ENCODE peak calls at places on chromosomes 5 and 9, in six cellular contexts. B is HepG2, R is A549, C is GM12878, D is K562, X is NB4. F is an unnamed sample.

GRCh38 chr9:14030350-14030823 is 283.6 kb downstream of the NFIB start:
- DNase-seq in B (no peak), R (no peak), C (no peak), D (peak; percentile 35), X (no peak), F (peak; percentile 97)

GRCh38 chr9:137461316-137461662 is 2.2 kb upstream of the NSMF start:
- DNase-seq in B (no peak), R (no peak), C (no peak), D (no peak), X (no peak), F (no peak)

GRCh38 chr9:17402309-17402708 is 176.6 kb upstream of the SH3GL2 start:
- DNase-seq in B (peak; percentile 19), R (no peak), C (no peak), D (no peak), X (peak; percentile 84), F (peak; percentile 29)

GRCh38 chr5:158464383-158464782 is 605.4 kb upstream of the CLINT1 start:
- DNase-seq in B (no peak), R (no peak), C (no peak), D (no peak), X (peak; percentile 9), F (no peak)

GRCh38 chr5:68214472-68215207 is 916 bp upstream of the PIK3R1 start:
- DNase-seq in B (no peak), R (no peak), C (no peak), D (no peak), X (peak; percentile 44), F (peak; percentile 9)

GRCh38 chr5:13632676-13633075 is 311.8 kb downstream of the DNAH5 start:
- DNase-seq in B (no peak), R (no peak), C (no peak), D (no peak), X (no peak), F (no peak)

GRCh38 chr5:132952829-132953228 is 10.6 kb downstream of the AFF4 start:
- DNase-seq in B (no peak), R (no peak), C (no peak), D (no peak), X (no peak), F (no peak)

GRCh38 chr9:104279535-104280215 is 185.6 kb downstream of the SMC2 start:
- DNase-seq in B (no peak), R (no peak), C (no peak), D (no peak), X (no peak), F (peak; percentile 37)

GRCh38 chr5:103804714-103805113 is 242.1 kb upstream of the NUDT12 start:
- DNase-seq in B (no peak), R (no peak), C (no peak), D (no peak), X (no peak), F (no peak)

DNA sequence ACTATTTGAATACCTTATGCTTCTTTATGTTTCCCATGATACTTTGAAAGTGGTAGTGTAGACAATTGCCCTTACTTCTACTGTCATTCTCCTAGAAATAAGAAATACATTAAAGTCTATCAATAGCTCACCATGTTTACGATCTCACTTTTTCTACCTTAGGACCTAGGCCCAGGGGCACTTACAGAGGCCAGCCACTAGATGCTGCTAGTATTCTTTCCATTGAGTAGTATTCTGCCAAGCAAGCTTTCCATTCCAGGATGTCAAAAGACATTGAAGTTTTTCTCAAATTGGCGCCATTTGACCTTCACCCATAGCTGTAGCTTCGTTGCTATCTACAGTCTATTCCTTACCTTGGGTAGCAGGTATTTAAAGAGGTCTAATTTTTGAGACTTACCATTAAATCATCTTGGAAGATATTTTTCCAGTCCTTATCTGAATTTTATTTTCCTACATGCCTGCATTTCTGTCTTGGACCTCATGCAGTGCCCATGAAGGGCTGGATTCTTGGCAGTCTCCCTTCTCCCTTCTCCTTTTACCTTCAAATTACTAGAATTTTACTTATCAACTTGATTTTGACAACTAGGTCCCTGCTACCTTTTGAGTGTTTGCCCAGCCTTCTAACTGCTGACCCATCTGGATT is 246.0 kb upstream of the NUDT12 start:
- DNase-seq in B (peak; percentile 34), R (peak; percentile 40), C (no peak), D (peak; percentile 44), X (peak; percentile 50), F (peak; percentile 48)
- TF ChIP-seq MYC in B (no peak), R (no peak), C (no peak), D (no peak), X (no peak), F (no peak)

GRCh38 chr9:27726244-27727141 is 153.2 kb upstream of the C9orf72 start:
- DNase-seq in B (peak; percentile 46), R (peak; percentile 10), C (peak; percentile 20), D (peak; percentile 38), X (peak; percentile 84), F (peak; percentile 58)
- TF ChIP-seq MYC in B (no peak), R (no peak), C (no peak), D (no peak), X (peak; percentile 27), F (no peak)

DNA sequence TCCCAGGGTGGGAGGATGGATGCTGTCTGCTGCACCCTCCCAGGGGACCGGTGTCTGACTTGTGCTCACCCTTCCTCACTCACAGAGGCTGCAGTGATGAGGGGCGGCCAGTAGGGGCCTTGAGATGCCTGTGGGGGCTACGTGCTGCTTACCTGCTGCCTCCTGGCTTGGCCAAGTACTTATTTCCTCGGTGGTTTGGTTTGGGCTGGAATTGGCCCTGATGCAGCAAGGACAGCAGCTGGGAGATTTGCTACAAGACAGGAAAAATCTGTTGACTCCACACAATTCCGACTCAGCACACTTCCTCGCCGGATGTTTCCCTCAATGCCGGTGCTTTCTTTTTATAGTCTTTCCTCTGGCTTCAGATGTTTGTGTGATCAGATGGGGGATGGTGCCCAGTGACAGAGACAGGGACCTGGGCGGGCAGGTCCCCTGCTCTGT is 6.6 kb downstream of the PCDH12 start:
- DNase-seq in B (no peak), R (peak; percentile 51), C (no peak), D (peak; percentile 43), X (peak; percentile 54), F (peak; percentile 69)
- TF ChIP-seq MYC in B (no peak), R (no peak), C (no peak), D (no peak), X (no peak), F (no peak)

DNA sequence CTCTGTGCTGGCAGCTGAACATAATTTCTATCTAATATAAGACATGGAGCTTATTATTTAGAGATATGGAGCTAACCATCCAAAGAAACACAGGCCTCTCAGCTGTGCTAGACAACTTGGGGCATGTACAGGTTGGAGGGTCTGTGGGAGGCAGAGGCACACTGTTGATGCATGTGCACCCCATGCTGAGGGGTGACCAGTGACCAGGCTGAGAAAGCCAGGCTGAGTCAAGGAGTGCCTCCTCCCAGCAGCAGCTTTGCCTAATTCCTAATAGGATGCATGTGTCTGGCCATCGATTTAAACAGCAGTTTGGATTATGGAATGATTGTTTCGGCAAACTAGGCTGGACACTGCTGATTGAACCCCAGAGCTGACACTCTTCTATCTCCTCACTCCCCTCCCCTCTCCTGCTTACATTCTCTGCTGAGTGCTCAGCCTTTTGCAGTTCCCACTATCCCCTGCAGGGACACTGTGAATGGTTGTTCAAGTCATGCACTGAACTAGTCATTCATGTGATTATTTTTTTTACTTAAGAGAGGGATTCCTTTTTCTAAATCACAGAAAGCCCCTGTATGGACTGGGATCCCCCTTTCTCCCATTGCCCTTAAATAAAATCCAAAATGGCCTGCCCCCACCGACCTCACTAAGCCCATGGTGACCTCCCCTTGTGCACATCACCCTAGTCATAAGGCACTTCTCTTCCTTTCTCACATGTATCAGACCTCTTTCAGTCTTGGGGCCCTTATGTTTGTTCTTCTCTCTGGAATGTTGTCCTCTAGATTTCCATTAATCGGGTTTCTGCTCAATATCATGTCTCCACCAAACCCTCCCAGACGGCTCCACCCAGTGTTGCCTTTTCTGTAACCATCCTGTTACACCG is 196.0 kb downstream of the ERCC6L2 start:
- DNase-seq in B (peak; percentile 16), R (peak; percentile 76), C (no peak), D (peak; percentile 32), X (peak; percentile 43), F (peak; percentile 20)
- TF ChIP-seq MYC in B (no peak), R (no peak), C (no peak), D (no peak), X (no peak), F (no peak)

F was measured in endothelial cell of umbilical vein.